ENCODE peak calls at places on chromosomes 4 and X, in seven cellular contexts. One of them, this sample, is unnamed.

GRCh38 chrX:133297284-133297683 is 79.1 kb upstream of the TFDP3 start:
- DNase-seq in K562: no peak
- DNase-seq in mammary epithelial cell: peak
- DNase-seq in mucosa of descending colon: no peak
- DNase-seq in AG10803: peak
- DNase-seq in cardiac fibroblast: peak
- DNase-seq in ovary: no peak
- DNase-seq in this sample: peak

GRCh38 chr4:86939737-86940141 is 4.9 kb downstream of the AFF1 start:
- DNase-seq in K562: no peak
- DNase-seq in mammary epithelial cell: no peak
- DNase-seq in mucosa of descending colon: no peak
- DNase-seq in AG10803: no peak
- DNase-seq in cardiac fibroblast: no peak
- DNase-seq in ovary: no peak
- DNase-seq in this sample: no peak

GRCh38 chr4:72899621-72900020 is 169.9 kb downstream of the COX18 start:
- DNase-seq in cardiac fibroblast: no peak
- DNase-seq in ovary: no peak
- DNase-seq in AG10803: no peak
- DNase-seq in mucosa of descending colon: no peak
- DNase-seq in K562: no peak
- DNase-seq in mammary epithelial cell: no peak
- DNase-seq in this sample: no peak

GRCh38 chrX:16700734-16701133 is 11.7 kb downstream of the CTPS2 start:
- DNase-seq in mucosa of descending colon: no peak
- DNase-seq in AG10803: no peak
- DNase-seq in mammary epithelial cell: no peak
- DNase-seq in cardiac fibroblast: no peak
- DNase-seq in ovary: no peak
- DNase-seq in K562: no peak
- DNase-seq in this sample: no peak

GRCh38 chr4:17494258-17494657 is 17.6 kb downstream of the QDPR start:
- DNase-seq in AG10803: peak
- DNase-seq in K562: peak
- DNase-seq in ovary: no peak
- DNase-seq in mammary epithelial cell: peak
- DNase-seq in cardiac fibroblast: peak
- DNase-seq in mucosa of descending colon: no peak
- DNase-seq in this sample: peak

GRCh38 chr4:156941940-156942548 is 29.6 kb downstream of the PDGFC start:
- DNase-seq in AG10803: peak
- DNase-seq in cardiac fibroblast: peak
- DNase-seq in ovary: peak
- DNase-seq in mammary epithelial cell: peak
- DNase-seq in mucosa of descending colon: peak
- DNase-seq in K562: no peak
- DNase-seq in this sample: peak

GRCh38 chr4:185717018-185717726 is 94.8 kb downstream of the SORBS2 start:
- DNase-seq in cardiac fibroblast: no peak
- DNase-seq in K562: peak
- DNase-seq in AG10803: no peak
- DNase-seq in mammary epithelial cell: no peak
- DNase-seq in ovary: no peak
- DNase-seq in mucosa of descending colon: no peak
- DNase-seq in this sample: no peak

GRCh38 chr4:154593868-154594267 is 3.3 kb upstream of the FGA start:
- DNase-seq in cardiac fibroblast: no peak
- DNase-seq in mammary epithelial cell: no peak
- DNase-seq in K562: no peak
- DNase-seq in ovary: no peak
- DNase-seq in AG10803: no peak
- DNase-seq in mucosa of descending colon: no peak
- DNase-seq in this sample: no peak

GRCh38 chr4:116702949-116703348 is 382.4 kb downstream of the TRAM1L1 start:
- DNase-seq in mammary epithelial cell: no peak
- DNase-seq in ovary: no peak
- DNase-seq in AG10803: no peak
- DNase-seq in K562: no peak
- DNase-seq in mucosa of descending colon: no peak
- DNase-seq in cardiac fibroblast: no peak
- DNase-seq in this sample: peak

GRCh38 chrX:113457719-113458118 is 617.1 kb upstream of the AMOT start:
- DNase-seq in cardiac fibroblast: no peak
- DNase-seq in mucosa of descending colon: no peak
- DNase-seq in AG10803: no peak
- DNase-seq in ovary: no peak
- DNase-seq in K562: no peak
- DNase-seq in mammary epithelial cell: no peak
- DNase-seq in this sample: no peak

GRCh38 chrX:25021132-25021498 is 5.3 kb upstream of the ARX start:
- DNase-seq in K562: no peak
- DNase-seq in cardiac fibroblast: no peak
- DNase-seq in mucosa of descending colon: no peak
- DNase-seq in AG10803: no peak
- DNase-seq in mammary epithelial cell: no peak
- DNase-seq in ovary: no peak
- DNase-seq in this sample: no peak

GRCh38 chrX:123884809-123885408 is 25.1 kb downstream of the XIAP start:
- DNase-seq in mammary epithelial cell: peak
- DNase-seq in ovary: no peak
- DNase-seq in mucosa of descending colon: no peak
- DNase-seq in cardiac fibroblast: peak
- DNase-seq in AG10803: peak
- DNase-seq in K562: peak
- DNase-seq in this sample: peak

GRCh38 chr4:42150653-42151567 is 1.5 kb downstream of the BEND4 start:
- DNase-seq in AG10803: no peak
- DNase-seq in mucosa of descending colon: peak
- DNase-seq in cardiac fibroblast: no peak
- DNase-seq in K562: no peak
- DNase-seq in mammary epithelial cell: peak
- DNase-seq in ovary: no peak
- DNase-seq in this sample: no peak

GRCh38 chrX:69069876-69070275 is 95.4 kb downstream of the PJA1 start:
- DNase-seq in cardiac fibroblast: no peak
- DNase-seq in mammary epithelial cell: no peak
- DNase-seq in ovary: no peak
- DNase-seq in mucosa of descending colon: no peak
- DNase-seq in AG10803: no peak
- DNase-seq in K562: no peak
- DNase-seq in this sample: no peak

GRCh38 chrX:17669458-17669857 is 67.8 kb upstream of the SCML1 start:
- DNase-seq in ovary: no peak
- DNase-seq in cardiac fibroblast: no peak
- DNase-seq in AG10803: no peak
- DNase-seq in K562: no peak
- DNase-seq in mammary epithelial cell: no peak
- DNase-seq in mucosa of descending colon: no peak
- DNase-seq in this sample: no peak

GRCh38 chr4:14152834-14153519 is 525.5 kb upstream of the BOD1L1 start:
- DNase-seq in cardiac fibroblast: no peak
- DNase-seq in ovary: no peak
- DNase-seq in mucosa of descending colon: no peak
- DNase-seq in mammary epithelial cell: peak
- DNase-seq in AG10803: no peak
- DNase-seq in K562: no peak
- DNase-seq in this sample: no peak

GRCh38 chrX:116277391-116277790 is 106.8 kb downstream of the AGTR2 start:
- DNase-seq in mucosa of descending colon: no peak
- DNase-seq in cardiac fibroblast: no peak
- DNase-seq in mammary epithelial cell: no peak
- DNase-seq in AG10803: peak
- DNase-seq in K562: no peak
- DNase-seq in ovary: no peak
- DNase-seq in this sample: no peak

GRCh38 chr4:159048166-159048886 is 54.6 kb upstream of the RAPGEF2 start:
- DNase-seq in AG10803: peak
- DNase-seq in mucosa of descending colon: peak
- DNase-seq in K562: peak
- DNase-seq in mammary epithelial cell: peak
- DNase-seq in ovary: peak
- DNase-seq in cardiac fibroblast: peak
- DNase-seq in this sample: peak

DNA sequence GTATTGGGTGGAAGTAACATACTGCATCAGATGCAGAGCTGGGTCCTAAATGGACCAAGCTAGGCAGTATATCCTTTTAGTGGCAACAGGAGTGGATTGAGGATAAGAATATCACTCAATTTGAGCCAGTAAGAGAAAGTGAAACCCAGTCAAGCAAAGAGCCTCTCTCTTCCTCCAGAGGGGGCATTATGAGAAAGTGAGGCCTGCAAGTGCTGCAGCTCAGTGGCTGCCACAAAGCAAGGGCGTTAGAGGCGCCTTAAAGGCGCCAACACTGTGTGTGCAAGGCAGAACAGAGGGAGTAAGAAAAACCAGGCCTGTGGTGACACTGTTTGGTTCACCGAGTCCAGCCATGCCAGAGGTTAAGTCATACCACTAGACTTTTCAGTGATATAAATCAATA is 17.5 kb downstream of the STX18 start:
- DNase-seq in ovary: no peak
- DNase-seq in mammary epithelial cell: no peak
- DNase-seq in cardiac fibroblast: no peak
- DNase-seq in K562: peak
- DNase-seq in AG10803: no peak
- DNase-seq in mucosa of descending colon: no peak
- DNase-seq in this sample: no peak
- TF ChIP-seq CTCF in ovary: no peak
- TF ChIP-seq CTCF in mammary epithelial cell: no peak
- TF ChIP-seq CTCF in cardiac fibroblast: no peak
- TF ChIP-seq CTCF in K562: no peak
- TF ChIP-seq CTCF in AG10803: no peak
- TF ChIP-seq CTCF in mucosa of descending colon: no peak
- TF ChIP-seq CTCF in this sample: no peak

GRCh38 chr4:182126096-182126495 is 117.1 kb upstream of the TENM3 start:
- DNase-seq in mammary epithelial cell: peak
- DNase-seq in mucosa of descending colon: no peak
- DNase-seq in cardiac fibroblast: no peak
- DNase-seq in K562: no peak
- DNase-seq in ovary: no peak
- DNase-seq in AG10803: no peak
- DNase-seq in this sample: peak
- H3K4me3 ChIP-seq in mammary epithelial cell: peak
- H3K4me3 ChIP-seq in mucosa of descending colon: no peak
- H3K4me3 ChIP-seq in cardiac fibroblast: no peak
- H3K4me3 ChIP-seq in K562: no peak
- H3K4me3 ChIP-seq in ovary: no peak
- H3K4me3 ChIP-seq in AG10803: no peak
- H3K4me3 ChIP-seq in this sample: no peak

GRCh38 chr4:126396703-126397102 is 1081.9 kb downstream of the FAT4 start:
- DNase-seq in mucosa of descending colon: no peak
- DNase-seq in ovary: no peak
- DNase-seq in K562: no peak
- DNase-seq in cardiac fibroblast: no peak
- DNase-seq in AG10803: no peak
- DNase-seq in mammary epithelial cell: no peak
- DNase-seq in this sample: peak
- TF ChIP-seq CTCF in mucosa of descending colon: no peak
- TF ChIP-seq CTCF in ovary: no peak
- TF ChIP-seq CTCF in K562: no peak
- TF ChIP-seq CTCF in cardiac fibroblast: peak
- TF ChIP-seq CTCF in AG10803: peak
- TF ChIP-seq CTCF in mammary epithelial cell: peak
- TF ChIP-seq CTCF in this sample: peak

DNA sequence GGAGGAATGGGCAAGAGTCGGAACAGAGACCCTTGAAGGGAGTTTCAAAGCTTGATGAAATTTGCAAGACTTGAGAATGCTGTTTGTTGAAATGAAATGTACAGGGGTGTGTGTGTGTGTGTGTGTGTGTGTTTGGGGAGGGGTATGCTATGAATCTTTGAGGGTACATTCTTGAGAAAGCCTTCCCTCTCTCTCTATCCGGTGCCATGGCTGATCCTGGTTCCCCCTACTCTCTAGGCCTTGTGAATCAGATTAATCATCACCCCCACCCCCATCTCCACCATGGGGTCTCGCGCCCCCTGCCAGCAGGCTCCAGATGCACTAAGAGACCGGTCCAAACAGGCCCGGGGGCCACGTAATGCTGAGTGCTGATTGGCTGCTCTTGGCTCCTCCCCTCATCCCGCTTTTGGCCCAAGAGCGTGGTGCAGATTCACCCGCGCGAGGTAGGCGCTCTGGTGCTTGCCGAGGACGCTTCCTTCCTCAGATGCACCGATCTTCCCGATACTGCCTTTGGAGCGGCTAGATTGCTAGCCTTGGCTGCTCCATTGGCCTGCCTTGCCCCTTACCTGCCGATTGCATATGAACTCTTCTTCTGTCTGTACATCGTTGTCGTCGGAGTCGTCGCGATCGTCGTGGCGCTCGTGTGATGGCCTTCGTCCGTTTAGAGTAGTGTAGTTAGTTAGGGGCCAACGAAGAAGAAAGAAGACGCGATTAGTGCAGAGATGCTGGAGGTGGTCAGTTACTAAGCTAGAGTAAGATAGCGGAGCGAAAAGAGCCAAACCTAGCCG is at the start of gene HTR2C:
- DNase-seq in AG10803: no peak
- DNase-seq in cardiac fibroblast: no peak
- DNase-seq in mucosa of descending colon: no peak
- DNase-seq in K562: no peak
- DNase-seq in ovary: no peak
- DNase-seq in mammary epithelial cell: no peak
- DNase-seq in this sample: no peak
- H3K4me3 ChIP-seq in AG10803: peak
- H3K4me3 ChIP-seq in cardiac fibroblast: no peak
- H3K4me3 ChIP-seq in mucosa of descending colon: no peak
- H3K4me3 ChIP-seq in K562: no peak
- H3K4me3 ChIP-seq in ovary: no peak
- H3K4me3 ChIP-seq in mammary epithelial cell: no peak
- H3K4me3 ChIP-seq in this sample: no peak

GRCh38 chr4:131644619-131645018 is 1504.5 kb upstream of the PCDH10 start:
- DNase-seq in AG10803: no peak
- DNase-seq in ovary: no peak
- DNase-seq in mucosa of descending colon: no peak
- DNase-seq in mammary epithelial cell: peak
- DNase-seq in cardiac fibroblast: peak
- DNase-seq in K562: peak
- DNase-seq in this sample: peak
- TF ChIP-seq CTCF in AG10803: no peak
- TF ChIP-seq CTCF in ovary: no peak
- TF ChIP-seq CTCF in mucosa of descending colon: no peak
- TF ChIP-seq CTCF in mammary epithelial cell: peak
- TF ChIP-seq CTCF in cardiac fibroblast: peak
- TF ChIP-seq CTCF in K562: no peak
- TF ChIP-seq CTCF in this sample: peak

GRCh38 chrX:10048076-10048475 is 80.9 kb downstream of the CLDN34 start:
- DNase-seq in ovary: no peak
- DNase-seq in AG10803: peak
- DNase-seq in mucosa of descending colon: no peak
- DNase-seq in mammary epithelial cell: no peak
- DNase-seq in cardiac fibroblast: peak
- DNase-seq in K562: no peak
- DNase-seq in this sample: no peak
- H3K4me3 ChIP-seq in ovary: no peak
- H3K4me3 ChIP-seq in AG10803: no peak
- H3K4me3 ChIP-seq in mucosa of descending colon: no peak
- H3K4me3 ChIP-seq in mammary epithelial cell: no peak
- H3K4me3 ChIP-seq in cardiac fibroblast: no peak
- H3K4me3 ChIP-seq in K562: no peak
- H3K4me3 ChIP-seq in this sample: no peak

This sample was measured in epithelial cell of esophagus.